ENCODE peak calls at places on chromosomes 4 and X, in four cellular contexts. U is fibroblast of mammary gland, E is ovary, G is lower lobe of right lung. D is an unnamed sample.

GRCh38 chr4:107183155-107183774 is 147.2 kb upstream of the DKK2 start:
- DNase-seq in U (peak; percentile 73), G (no peak), E (no peak), D (peak; percentile 77)

GRCh38 chrX:31679861-31680260 is 608.0 kb upstream of the FTHL17 start:
- DNase-seq in E (no peak), G (no peak), U (no peak), D (no peak)

GRCh38 chrX:31021537-31021936 is 50.3 kb downstream of the FTHL17 start:
- DNase-seq in G (no peak), U (no peak), E (no peak), D (peak; percentile 66)

GRCh38 chr4:111542056-111542455 is 603.2 kb upstream of the FAM241A start:
- DNase-seq in E (no peak), U (peak; percentile 15), G (no peak), D (peak; percentile 7)

GRCh38 chr4:56466910-56467283 is 520 bp upstream of the SRP72 start:
- DNase-seq in E (no peak), U (no peak), G (no peak), D (no peak)

GRCh38 chr4:56055027-56055976 is 106.6 kb downstream of the CEP135 start:
- DNase-seq in E (no peak), U (no peak), G (no peak), D (no peak)

GRCh38 chr4:150874386-150875226 is 140.5 kb downstream of the LRBA start:
- DNase-seq in G (no peak), E (peak; percentile 10), U (peak; percentile 9), D (no peak)

GRCh38 chr4:143939528-143939927 is 34.2 kb upstream of the GYPE start:
- DNase-seq in U (no peak), E (no peak), G (no peak), D (no peak)

GRCh38 chrX:20567108-20567507 is 300.4 kb upstream of the RPS6KA3 start:
- DNase-seq in G (no peak), E (no peak), U (no peak), D (no peak)

GRCh38 chr4:22345678-22346077 is 170.2 kb downstream of the ADGRA3 start:
- DNase-seq in G (no peak), U (no peak), E (no peak), D (no peak)

GRCh38 chr4:95068818-95069478 is 311.2 kb downstream of the BMPR1B start:
- DNase-seq in E (no peak), U (no peak), G (no peak), D (no peak)

GRCh38 chr4:137685357-137685756 is 153.1 kb upstream of the PCDH18 start:
- DNase-seq in E (no peak), U (peak; percentile 57), G (no peak), D (no peak)

GRCh38 chr4:106601519-106601918 is 232.9 kb upstream of the GIMD1 start:
- DNase-seq in G (no peak), U (no peak), E (no peak), D (no peak)

GRCh38 chr4:38856524-38857337 is at the start of gene TLR6:
- DNase-seq in U (peak; percentile 59), E (no peak), G (no peak), D (peak; percentile 66)

GRCh38 chrX:20361081-20361889 is 94.6 kb upstream of the RPS6KA3 start:
- DNase-seq in E (no peak), U (peak; percentile 65), G (peak; percentile 48), D (peak; percentile 55)

GRCh38 chr4:158667651-158668198 is 4.0 kb downstream of the C4orf46 start:
- DNase-seq in G (no peak), U (peak; percentile 12), E (no peak), D (peak; percentile 48)

GRCh38 chr4:23943478-23943877 is 53.6 kb upstream of the PPARGC1A start:
- DNase-seq in G (no peak), E (no peak), U (no peak), D (no peak)

GRCh38 chr4:111453216-111453615 is 692.0 kb upstream of the FAM241A start:
- DNase-seq in E (no peak), U (peak; percentile 20), G (no peak), D (no peak)

GRCh38 chrX:100643943-100644587 is at the start of gene SRPX2:
- DNase-seq in G (peak; percentile 41), E (peak; percentile 48), U (peak; percentile 92), D (peak; percentile 92)

GRCh38 chr4:140568507-140569306 is at the start of gene UCP1:
- DNase-seq in E (peak; percentile 18), G (peak; percentile 60), U (no peak), D (no peak)
- TF ChIP-seq CTCF in E (no peak), G (no peak), U (no peak), D (no peak)

GRCh38 chrX:125387945-125388344 is 68.3 kb downstream of the TEX13C start:
- DNase-seq in G (no peak), U (no peak), E (no peak), D (no peak)
- H3K4me3 ChIP-seq in G (no peak overlapping the region), U (no peak overlapping the region), E (no peak overlapping the region), D (no peak overlapping the region)

DNA sequence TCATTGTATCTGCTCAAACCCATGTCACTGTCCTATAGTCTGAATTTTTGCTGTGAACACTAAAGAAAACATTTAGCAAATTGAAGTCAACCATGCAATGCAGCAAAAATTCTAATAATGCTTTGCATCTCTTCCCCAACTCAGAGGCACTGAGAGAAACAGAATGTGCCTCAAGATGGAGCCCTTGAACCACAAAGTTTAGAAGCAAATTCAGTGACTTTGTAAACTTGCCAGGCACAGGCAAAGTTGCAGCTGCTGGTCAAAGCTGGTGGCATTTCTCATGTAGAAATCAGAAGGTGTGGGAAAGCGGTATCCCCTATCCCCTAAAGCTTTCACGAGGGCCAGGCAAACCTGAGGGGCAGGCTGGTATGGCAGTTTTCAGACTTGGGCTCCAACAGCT is 121.7 kb upstream of the DIPK2B start:
- DNase-seq in U (peak; percentile 88), E (peak; percentile 30), G (no peak), D (peak; percentile 83)
- TF ChIP-seq CTCF in U (peak; percentile 61), E (no peak), G (peak; percentile 41), D (peak; percentile 43)

DNA sequence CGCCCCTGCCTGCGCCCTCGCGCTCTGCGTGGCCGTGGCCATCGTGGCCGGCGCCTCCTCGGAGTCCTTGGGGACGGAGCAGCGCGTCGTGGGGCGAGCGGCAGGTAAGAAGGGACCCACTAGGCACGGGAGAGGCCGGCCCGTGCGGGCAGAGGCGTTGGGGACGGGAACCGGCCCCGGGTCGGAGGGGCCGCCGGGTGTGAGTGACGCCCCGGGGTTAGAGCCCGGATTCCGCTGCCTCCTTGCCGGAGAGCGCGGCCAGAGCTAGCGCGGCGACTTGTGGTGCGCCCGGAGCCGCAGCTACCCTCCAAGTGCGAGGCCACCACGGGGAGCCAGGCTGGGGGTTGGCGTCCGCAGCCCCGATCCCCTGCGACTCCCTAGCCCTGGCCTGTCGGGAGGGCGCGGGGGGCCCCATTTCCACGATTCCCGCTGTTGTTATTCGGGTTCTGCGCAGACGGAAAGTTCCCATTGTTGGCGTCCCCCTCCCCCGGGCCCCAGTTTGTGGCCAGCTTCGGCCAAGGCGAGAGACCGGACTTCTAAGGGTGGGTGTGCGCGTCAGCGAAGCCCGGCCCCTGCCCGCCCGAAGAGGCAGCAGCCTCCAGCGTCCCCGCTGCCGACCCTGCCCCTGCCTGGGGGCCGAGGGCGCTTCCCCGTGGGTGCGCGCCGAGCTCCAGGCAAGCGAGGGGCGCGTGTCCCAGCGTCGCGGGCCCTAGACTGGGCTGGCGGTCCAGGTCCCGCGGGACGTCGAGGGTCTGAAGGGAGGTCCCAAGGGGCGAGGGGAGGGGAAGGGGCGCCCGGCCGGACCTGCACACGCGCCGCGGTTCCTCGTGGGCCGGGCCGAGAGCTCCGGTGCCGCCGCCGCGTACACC is 1.1 kb downstream of the FGFR3 start:
- DNase-seq in G (no peak), E (no peak), U (no peak), D (peak; percentile 27)
- H3K4me3 ChIP-seq in G (peak overlapping the region; percentile 64), E (peak overlapping the region; percentile 34), U (no peak overlapping the region), D (peak overlapping the region; percentile 14)

DNA sequence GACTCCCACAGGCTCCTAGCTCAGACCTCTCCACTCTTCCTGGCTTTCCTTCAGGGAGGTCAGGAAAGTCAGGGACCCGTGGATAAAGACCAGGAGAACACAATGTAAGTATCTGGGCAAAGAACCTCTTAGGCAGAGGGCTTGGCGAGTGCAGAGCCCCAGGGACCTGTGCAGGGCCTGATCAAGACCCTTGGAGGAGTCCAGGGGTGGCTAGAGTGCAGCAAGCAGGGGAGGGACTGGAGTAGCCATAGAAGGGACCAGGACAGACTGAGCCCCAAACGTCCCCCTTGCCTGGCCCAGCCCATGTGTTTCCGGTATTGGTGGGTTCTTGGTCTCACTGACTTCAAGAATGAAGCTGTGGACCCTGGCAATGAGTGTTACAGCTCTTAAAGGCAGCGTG is 5.9 kb upstream of the TNIP2 start:
- DNase-seq in E (no peak), G (no peak), U (no peak), D (no peak)
- TF ChIP-seq CTCF in E (no peak), G (no peak), U (no peak), D (no peak)

DNA sequence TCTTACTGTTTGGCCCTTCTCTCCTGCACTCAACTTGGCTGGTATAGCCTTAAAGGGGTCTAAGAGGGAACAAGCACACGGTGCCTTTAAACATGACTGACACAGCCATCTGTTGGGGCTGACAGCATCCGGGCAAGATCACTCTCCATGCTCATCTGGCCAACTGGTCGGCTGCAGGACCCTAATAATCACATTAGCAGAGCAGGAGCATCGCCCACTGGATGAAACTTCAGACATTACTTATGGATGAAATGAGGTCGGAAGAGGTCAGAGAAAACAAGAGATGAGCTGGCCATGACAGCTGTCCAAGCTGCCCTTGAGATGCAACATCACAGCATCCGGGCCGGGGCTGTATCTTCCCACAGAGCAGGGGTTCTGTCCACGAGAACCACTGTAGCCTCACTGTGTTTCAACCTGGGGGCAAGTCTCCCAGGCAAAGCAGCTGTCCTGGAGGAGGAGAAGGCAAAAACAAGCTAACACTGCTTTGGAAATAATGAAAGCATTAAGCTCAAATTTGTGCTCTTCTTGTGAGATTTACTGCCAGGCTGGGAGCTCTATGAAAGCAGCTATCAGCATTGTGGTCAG is 94.4 kb upstream of the TTC29 start:
- DNase-seq in E (no peak), G (no peak), U (no peak), D (no peak)
- H3K4me3 ChIP-seq in E (no peak overlapping the region), G (no peak overlapping the region), U (no peak overlapping the region), D (no peak overlapping the region)

GRCh38 chrX:43333543-43333942 is 322.6 kb upstream of the MAOA start:
- DNase-seq in E (no peak), U (no peak), G (no peak), D (peak; percentile 0)
- TF ChIP-seq CTCF in E (no peak), U (no peak), G (no peak), D (no peak)

D was measured in cardiac fibroblast.